ENCODE peak calls at places on chromosome 20, in six cellular contexts. One of them, this sample, is unnamed. For H3K4me1 and H3K27me3, the result is how much of the 10 kb centered on the place peaks cover.

GRCh38 chr20:46221271-46221670 is 87.0 kb downstream of the CDH22 start:
- DNase-seq in testis: no peak
- DNase-seq in uterus: no peak
- DNase-seq in IMR-90: no peak
- DNase-seq in left ventricle myocardium inferior: no peak
- DNase-seq in psoas muscle: no peak
- DNase-seq in this sample: no peak

GRCh38 chr20:53883098-53883762 is 187.2 kb downstream of the BCAS1 start:
- DNase-seq in testis: no peak
- DNase-seq in uterus: no peak
- DNase-seq in IMR-90: peak
- DNase-seq in left ventricle myocardium inferior: no peak
- DNase-seq in psoas muscle: no peak
- DNase-seq in this sample: no peak

GRCh38 chr20:37904008-37904675 is 1.2 kb downstream of the VSTM2L start:
- DNase-seq in testis: peak
- DNase-seq in uterus: no peak
- DNase-seq in IMR-90: no peak
- DNase-seq in left ventricle myocardium inferior: no peak
- DNase-seq in psoas muscle: no peak
- DNase-seq in this sample: no peak

GRCh38 chr20:3255728-3256127 is 16.7 kb upstream of the SLC4A11 start:
- DNase-seq in testis: no peak
- DNase-seq in uterus: no peak
- DNase-seq in IMR-90: no peak
- DNase-seq in left ventricle myocardium inferior: no peak
- DNase-seq in psoas muscle: no peak
- DNase-seq in this sample: no peak

GRCh38 chr20:955656-956055 is 39.5 kb upstream of the ANGPT4 start:
- DNase-seq in testis: no peak
- DNase-seq in uterus: no peak
- DNase-seq in IMR-90: no peak
- DNase-seq in left ventricle myocardium inferior: no peak
- DNase-seq in psoas muscle: no peak
- DNase-seq in this sample: no peak

GRCh38 chr20:19588731-19589130 is 169.3 kb upstream of the RIN2 start:
- DNase-seq in testis: peak
- DNase-seq in uterus: peak
- DNase-seq in IMR-90: no peak
- DNase-seq in left ventricle myocardium inferior: no peak
- DNase-seq in psoas muscle: no peak
- DNase-seq in this sample: no peak

GRCh38 chr20:50992336-50992732 is 30.6 kb downstream of the KCNG1 start:
- DNase-seq in testis: no peak
- DNase-seq in uterus: no peak
- DNase-seq in IMR-90: no peak
- DNase-seq in left ventricle myocardium inferior: no peak
- DNase-seq in psoas muscle: no peak
- DNase-seq in this sample: no peak

GRCh38 chr20:35269055-35269781 is 8.7 kb downstream of the MMP24OS start:
- DNase-seq in testis: peak
- DNase-seq in uterus: peak
- DNase-seq in IMR-90: peak
- DNase-seq in left ventricle myocardium inferior: peak
- DNase-seq in psoas muscle: peak
- DNase-seq in this sample: peak

GRCh38 chr20:60331688-60332300 is 373.6 kb downstream of the CDH26 start:
- DNase-seq in testis: no peak
- DNase-seq in uterus: no peak
- DNase-seq in IMR-90: no peak
- DNase-seq in left ventricle myocardium inferior: no peak
- DNase-seq in psoas muscle: no peak
- DNase-seq in this sample: no peak

GRCh38 chr20:43331911-43332310 is 125.8 kb upstream of the SRSF6 start:
- DNase-seq in testis: no peak
- DNase-seq in uterus: no peak
- DNase-seq in IMR-90: no peak
- DNase-seq in left ventricle myocardium inferior: peak
- DNase-seq in psoas muscle: peak
- DNase-seq in this sample: no peak

GRCh38 chr20:62936996-62937352 is 973 bp upstream of the GID8 start:
- DNase-seq in testis: no peak
- DNase-seq in uterus: no peak
- DNase-seq in IMR-90: peak
- DNase-seq in left ventricle myocardium inferior: no peak
- DNase-seq in psoas muscle: no peak
- DNase-seq in this sample: no peak

GRCh38 chr20:63321148-63321831 is 28.3 kb downstream of the COL20A1 start:
- DNase-seq in testis: no peak
- DNase-seq in uterus: no peak
- DNase-seq in IMR-90: peak
- DNase-seq in left ventricle myocardium inferior: peak
- DNase-seq in psoas muscle: peak
- DNase-seq in this sample: no peak

GRCh38 chr20:11880694-11881093 is 37.0 kb upstream of the BTBD3 start:
- DNase-seq in testis: no peak
- DNase-seq in uterus: no peak
- DNase-seq in IMR-90: no peak
- DNase-seq in left ventricle myocardium inferior: no peak
- DNase-seq in psoas muscle: no peak
- DNase-seq in this sample: no peak

GRCh38 chr20:23409800-23410199 is 11.5 kb downstream of the NAPB start:
- DNase-seq in testis: no peak
- DNase-seq in uterus: no peak
- DNase-seq in IMR-90: no peak
- DNase-seq in left ventricle myocardium inferior: no peak
- DNase-seq in psoas muscle: no peak
- DNase-seq in this sample: no peak

GRCh38 chr20:62725596-62726268 is 17.1 kb downstream of the NTSR1 start:
- DNase-seq in testis: no peak
- DNase-seq in uterus: no peak
- DNase-seq in IMR-90: no peak
- DNase-seq in left ventricle myocardium inferior: peak
- DNase-seq in psoas muscle: no peak
- DNase-seq in this sample: no peak

GRCh38 chr20:49469060-49469459 is 13.4 kb downstream of the KCNB1 start:
- DNase-seq in testis: no peak
- DNase-seq in uterus: no peak
- DNase-seq in IMR-90: no peak
- DNase-seq in left ventricle myocardium inferior: no peak
- DNase-seq in psoas muscle: no peak
- DNase-seq in this sample: no peak

GRCh38 chr20:49470922-49471321 is 11.5 kb downstream of the KCNB1 start:
- DNase-seq in testis: no peak
- DNase-seq in uterus: no peak
- DNase-seq in IMR-90: no peak
- DNase-seq in left ventricle myocardium inferior: no peak
- DNase-seq in psoas muscle: no peak
- DNase-seq in this sample: no peak

GRCh38 chr20:49466114-49466912 is 16.2 kb downstream of the KCNB1 start:
- DNase-seq in testis: peak
- DNase-seq in uterus: no peak
- DNase-seq in IMR-90: no peak
- DNase-seq in left ventricle myocardium inferior: no peak
- DNase-seq in psoas muscle: no peak
- DNase-seq in this sample: no peak

GRCh38 chr20:49471397-49471796 is 11.1 kb downstream of the KCNB1 start:
- DNase-seq in testis: no peak
- DNase-seq in uterus: no peak
- DNase-seq in IMR-90: no peak
- DNase-seq in left ventricle myocardium inferior: no peak
- DNase-seq in psoas muscle: no peak
- DNase-seq in this sample: no peak

DNA sequence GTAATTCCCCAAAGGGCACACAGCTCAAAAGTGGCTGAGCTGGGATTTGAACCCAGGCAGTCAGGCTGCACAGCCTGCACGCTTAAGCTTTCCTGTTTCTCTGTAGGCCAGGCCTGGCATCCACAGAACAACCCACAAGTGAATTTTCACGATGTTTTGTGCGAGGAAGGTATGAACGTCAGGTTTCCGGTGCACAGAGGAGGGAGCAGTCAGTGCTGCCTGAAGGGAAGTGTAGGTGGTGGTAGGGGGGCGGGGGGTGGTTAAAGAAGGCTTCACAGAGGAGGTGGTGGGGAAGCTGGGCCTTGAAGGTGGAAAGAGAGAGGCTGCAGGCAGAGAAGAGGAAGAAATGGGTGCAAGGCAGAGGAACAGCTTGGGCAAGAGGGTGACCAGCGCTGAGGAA is 14.1 kb downstream of the KCNB1 start:
- DNase-seq in testis: no peak
- DNase-seq in uterus: no peak
- DNase-seq in IMR-90: no peak
- DNase-seq in left ventricle myocardium inferior: no peak
- DNase-seq in psoas muscle: no peak
- DNase-seq in this sample: no peak
- TF ChIP-seq CTCF in testis: no peak
- TF ChIP-seq CTCF in uterus: no peak
- TF ChIP-seq CTCF in IMR-90: no peak
- TF ChIP-seq CTCF in left ventricle myocardium inferior: no peak
- TF ChIP-seq CTCF in psoas muscle: no peak
- TF ChIP-seq CTCF in this sample: no peak

GRCh38 chr20:41031243-41031619 is 2.6 kb downstream of the TOP1 start:
- DNase-seq in testis: no peak
- DNase-seq in uterus: no peak
- DNase-seq in IMR-90: no peak
- DNase-seq in left ventricle myocardium inferior: no peak
- DNase-seq in psoas muscle: no peak
- DNase-seq in this sample: no peak

GRCh38 chr20:41037172-41037571 is 8.6 kb downstream of the TOP1 start:
- DNase-seq in testis: no peak
- DNase-seq in uterus: no peak
- DNase-seq in IMR-90: no peak
- DNase-seq in left ventricle myocardium inferior: no peak
- DNase-seq in psoas muscle: no peak
- DNase-seq in this sample: no peak

GRCh38 chr20:41032243-41032642 is 3.6 kb downstream of the TOP1 start:
- DNase-seq in testis: no peak
- DNase-seq in uterus: no peak
- DNase-seq in IMR-90: peak
- DNase-seq in left ventricle myocardium inferior: no peak
- DNase-seq in psoas muscle: no peak
- DNase-seq in this sample: no peak

GRCh38 chr20:41035207-41035606 is 6.6 kb downstream of the TOP1 start:
- DNase-seq in testis: no peak
- DNase-seq in uterus: no peak
- DNase-seq in IMR-90: no peak
- DNase-seq in left ventricle myocardium inferior: no peak
- DNase-seq in psoas muscle: no peak
- DNase-seq in this sample: no peak

GRCh38 chr20:41034239-41034638 is 5.6 kb downstream of the TOP1 start:
- DNase-seq in testis: no peak
- DNase-seq in uterus: no peak
- DNase-seq in IMR-90: no peak
- DNase-seq in left ventricle myocardium inferior: no peak
- DNase-seq in psoas muscle: no peak
- DNase-seq in this sample: no peak
- H3K4me1 ChIP-seq in testis: under half
- H3K4me1 ChIP-seq in uterus: under half
- H3K4me1 ChIP-seq in IMR-90: under half
- H3K4me1 ChIP-seq in left ventricle myocardium inferior: half or more
- H3K4me1 ChIP-seq in psoas muscle: half or more
- H3K4me1 ChIP-seq in this sample: under half

GRCh38 chr20:57474191-57474590 is 50.7 kb downstream of the CTCFL start:
- DNase-seq in testis: no peak
- DNase-seq in uterus: no peak
- DNase-seq in IMR-90: no peak
- DNase-seq in left ventricle myocardium inferior: no peak
- DNase-seq in psoas muscle: no peak
- DNase-seq in this sample: no peak

GRCh38 chr20:57474816-57475215 is 50.1 kb downstream of the CTCFL start:
- DNase-seq in testis: no peak
- DNase-seq in uterus: no peak
- DNase-seq in IMR-90: no peak
- DNase-seq in left ventricle myocardium inferior: no peak
- DNase-seq in psoas muscle: no peak
- DNase-seq in this sample: no peak

GRCh38 chr20:57476641-57477461 is 48.1 kb downstream of the CTCFL start:
- DNase-seq in testis: no peak
- DNase-seq in uterus: no peak
- DNase-seq in IMR-90: no peak
- DNase-seq in left ventricle myocardium inferior: no peak
- DNase-seq in psoas muscle: no peak
- DNase-seq in this sample: no peak

GRCh38 chr20:57476073-57476526 is 48.8 kb downstream of the CTCFL start:
- DNase-seq in testis: no peak
- DNase-seq in uterus: no peak
- DNase-seq in IMR-90: no peak
- DNase-seq in left ventricle myocardium inferior: no peak
- DNase-seq in psoas muscle: no peak
- DNase-seq in this sample: no peak

DNA sequence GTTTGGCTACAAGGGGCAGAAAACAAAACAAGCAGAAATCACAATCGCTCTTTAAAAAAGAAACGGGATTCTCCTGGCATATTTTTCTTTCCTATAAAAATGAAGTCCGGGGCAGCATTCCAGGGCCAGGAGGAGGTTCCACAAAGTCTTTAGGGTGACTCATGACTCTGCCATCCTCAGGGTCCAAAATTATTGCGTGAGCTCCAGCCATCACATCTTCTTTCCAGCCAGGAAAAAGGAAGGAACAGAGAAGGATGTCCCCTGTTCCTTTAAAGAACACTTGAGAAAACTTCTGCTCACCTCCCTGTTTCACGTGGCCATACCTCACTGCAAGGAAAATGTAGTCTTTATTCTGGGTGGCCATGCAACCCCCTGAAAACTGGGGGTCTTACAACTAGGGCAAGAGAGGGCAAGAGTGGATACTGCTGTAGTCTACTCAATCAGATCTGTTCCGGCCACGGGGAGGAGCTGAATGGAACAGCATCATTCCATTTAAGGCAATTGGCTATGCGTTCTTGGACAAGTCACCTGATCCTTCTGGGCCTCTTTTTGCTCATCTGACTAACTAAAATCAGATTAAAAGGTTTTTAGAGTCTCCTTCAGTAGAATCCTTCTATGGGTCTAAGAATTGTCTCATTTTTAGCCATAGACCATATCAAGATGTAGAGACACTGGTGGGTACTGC is 49.4 kb downstream of the CTCFL start:
- DNase-seq in testis: no peak
- DNase-seq in uterus: peak
- DNase-seq in IMR-90: no peak
- DNase-seq in left ventricle myocardium inferior: no peak
- DNase-seq in psoas muscle: no peak
- DNase-seq in this sample: no peak
- H3K27me3 ChIP-seq in testis: under half
- H3K27me3 ChIP-seq in uterus: under half
- H3K27me3 ChIP-seq in IMR-90: under half
- H3K27me3 ChIP-seq in left ventricle myocardium inferior: under half
- H3K27me3 ChIP-seq in psoas muscle: under half
- H3K27me3 ChIP-seq in this sample: under half

GRCh38 chr20:25195014-25195961 is at the start of gene ENTPD6:
- DNase-seq in testis: peak
- DNase-seq in uterus: peak
- DNase-seq in IMR-90: peak
- DNase-seq in left ventricle myocardium inferior: peak
- DNase-seq in psoas muscle: peak
- DNase-seq in this sample: peak
- TF ChIP-seq CTCF in testis: no peak
- TF ChIP-seq CTCF in uterus: peak
- TF ChIP-seq CTCF in IMR-90: peak
- TF ChIP-seq CTCF in left ventricle myocardium inferior: peak
- TF ChIP-seq CTCF in psoas muscle: no peak
- TF ChIP-seq CTCF in this sample: no peak